ENCODE peak calls at places on chromosomes 2 and 18, in seven cellular contexts. L is Calu3, Q is heart left ventricle, C is fibroblast of villous mesenchyme, R is astrocyte of the spinal cord, I is kidney epithelial cell, Y is PC-9. U is an unnamed sample.
A peak's percentile ranks its signal among the peaks of the same experiment; 100 is the strongest.

GRCh38 chr2:178514664-178515063 is 34.4 kb downstream of the PLEKHA3 start:
- DNase-seq in L (no peak), Q (no peak), C (no peak), R (peak; percentile 78), I (peak; percentile 73), Y (peak; percentile 62), U (peak; percentile 31)

GRCh38 chr2:158025263-158025996 is 76.2 kb upstream of the UPP2 start:
- DNase-seq in L (no peak), Q (no peak), C (peak; percentile 79), R (peak; percentile 75), I (no peak), Y (no peak), U (peak; percentile 44)

GRCh38 chr2:121721926-121722325 is 14.7 kb downstream of the NIFK start:
- DNase-seq in L (no peak), Q (no peak), C (peak; percentile 84), R (peak; percentile 52), I (no peak), Y (peak; percentile 64), U (peak; percentile 91)

GRCh38 chr18:23890589-23890988 is 124.0 kb upstream of the TTC39C start:
- DNase-seq in L (no peak), Q (no peak), C (no peak), R (peak; percentile 59), I (no peak), Y (peak; percentile 36), U (peak; percentile 68)

GRCh38 chr2:71790261-71791038 is 337.1 kb downstream of the DYSF start:
- DNase-seq in L (no peak), Q (no peak), C (no peak), R (no peak), I (no peak), Y (no peak), U (no peak)

GRCh38 chr18:58541137-58541788 is 87.6 kb downstream of the ALPK2 start:
- DNase-seq in L (peak; percentile 49), Q (no peak), C (no peak), R (no peak), I (no peak), Y (no peak), U (no peak)

GRCh38 chr2:36059684-36060083 is 295.9 kb upstream of the CRIM1 start:
- DNase-seq in L (no peak), Q (no peak), C (no peak), R (no peak), I (no peak), Y (no peak), U (no peak)

GRCh38 chr2:189657867-189658266 is 3.4 kb upstream of the ASNSD1 start:
- DNase-seq in L (no peak), Q (peak; percentile 35), C (peak; percentile 96), R (peak; percentile 33), I (no peak), Y (no peak), U (peak; percentile 98)

GRCh38 chr2:133607679-133608078 is 39.4 kb upstream of the NCKAP5 start:
- DNase-seq in L (no peak), Q (no peak), C (no peak), R (peak; percentile 50), I (peak; percentile 59), Y (no peak), U (peak; percentile 73)

GRCh38 chr2:124048102-124048501 is 23.0 kb downstream of the CNTNAP5 start:
- DNase-seq in L (no peak), Q (no peak), C (no peak), R (no peak), I (no peak), Y (no peak), U (no peak)

GRCh38 chr2:186862869-186863709 is 14.1 kb upstream of the ZSWIM2 start:
- DNase-seq in L (no peak), Q (no peak), C (peak; percentile 52), R (peak; percentile 41), I (no peak), Y (no peak), U (peak; percentile 70)
- TF ChIP-seq CTCF in L (peak; percentile 71), Q (peak; percentile 84), C (peak; percentile 60), R (peak; percentile 57), I (peak; percentile 60), Y (peak; percentile 74), U (peak; percentile 71)

GRCh38 chr2:238754259-238754658 is 93.6 kb upstream of the TWIST2 start:
- DNase-seq in L (no peak), Q (no peak), C (no peak), R (no peak), I (no peak), Y (no peak), U (no peak)
- TF ChIP-seq CTCF in L (no peak), Q (no peak), C (peak; percentile 30), R (peak; percentile 15), I (peak; percentile 10), Y (peak; percentile 54), U (peak; percentile 30)

DNA sequence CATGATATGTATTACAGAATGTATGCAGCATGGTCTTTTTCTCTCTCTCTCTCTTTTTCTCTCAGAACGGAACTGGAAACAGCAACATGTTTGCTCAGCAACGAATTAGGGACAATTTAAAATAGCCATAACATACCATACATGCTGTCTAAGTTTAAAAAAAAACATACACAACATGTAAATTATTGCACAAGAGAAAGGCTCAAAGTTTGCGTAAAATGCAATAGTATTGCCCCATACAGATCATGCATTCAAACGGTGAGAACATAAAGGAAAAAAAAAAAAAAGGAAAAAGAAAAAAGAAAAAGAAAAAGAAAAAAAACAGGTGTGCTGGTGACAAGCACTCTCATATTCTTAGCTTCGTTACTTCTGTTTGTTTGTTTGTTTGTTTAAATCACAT is 93.6 kb downstream of the BCL11A start:
- DNase-seq in L (no peak), Q (no peak), C (peak; percentile 14), R (no peak), I (no peak), Y (no peak), U (no peak)
- TF ChIP-seq CTCF in L (no peak), Q (no peak), C (no peak), R (no peak), I (no peak), Y (no peak), U (no peak)

DNA sequence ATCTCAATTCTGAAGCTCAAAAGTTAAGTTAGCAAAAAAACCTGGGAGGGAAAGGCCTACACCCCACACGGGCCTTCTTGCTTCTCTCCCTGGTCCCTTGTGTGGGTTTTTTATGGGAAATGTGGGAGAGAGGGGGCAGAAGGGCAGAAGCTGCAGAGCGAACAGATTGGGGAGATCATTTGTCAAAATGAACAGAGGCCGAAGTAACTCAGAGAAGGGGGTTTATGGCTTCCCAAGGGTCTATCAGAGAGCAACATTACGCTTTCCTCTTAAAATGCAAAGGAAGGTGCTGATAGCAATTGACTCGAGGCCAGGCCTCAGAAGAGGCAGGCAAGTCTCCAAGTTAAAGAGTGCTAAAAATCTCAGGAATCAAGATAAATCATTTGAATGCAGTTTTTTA is 101.4 kb downstream of the SGPP2 start:
- DNase-seq in L (no peak), Q (no peak), C (no peak), R (no peak), I (no peak), Y (no peak), U (no peak)
- TF ChIP-seq CTCF in L (no peak), Q (no peak), C (no peak), R (no peak), I (no peak), Y (no peak), U (no peak)

DNA sequence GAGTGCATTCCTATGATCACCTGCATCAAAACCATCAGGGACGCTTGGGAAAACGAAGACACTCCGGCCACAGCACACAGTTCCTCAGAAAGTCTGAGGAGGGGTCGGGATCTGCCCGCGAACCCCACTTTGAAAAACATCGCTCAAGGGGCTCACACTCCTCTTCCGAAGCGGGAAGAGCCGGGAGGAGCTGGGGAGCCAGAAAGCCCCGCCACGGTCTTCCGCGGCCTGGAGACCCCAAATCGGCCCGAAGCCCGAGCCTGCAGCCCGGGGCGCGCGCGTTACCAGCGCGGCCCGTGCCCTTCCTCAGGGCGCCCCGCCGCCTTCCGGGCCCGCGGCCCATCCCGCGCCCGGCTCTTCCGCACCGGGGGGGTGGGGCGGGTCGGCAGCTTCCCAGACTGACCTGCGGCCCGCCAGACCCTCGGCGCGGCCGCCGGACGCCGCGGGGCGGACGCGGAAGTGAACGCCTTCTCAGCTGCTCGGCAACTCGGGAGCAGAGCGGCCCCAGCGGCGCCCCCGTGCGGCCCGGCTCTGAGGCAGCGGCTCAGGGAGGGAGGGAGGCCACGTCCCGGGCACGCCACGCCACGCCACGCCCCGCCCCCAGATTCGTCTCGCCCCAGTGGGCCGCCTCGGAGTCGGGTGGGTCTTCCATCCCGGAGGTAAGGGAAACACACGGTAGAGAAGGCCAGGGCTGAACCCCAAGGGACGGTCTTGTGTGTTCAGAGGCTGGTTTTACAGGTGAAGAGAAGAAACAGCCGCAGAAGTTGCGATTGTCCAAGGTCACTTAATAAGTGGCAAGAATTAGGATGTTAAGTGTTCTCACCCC is at the start of gene KCTD18:
- DNase-seq in L (peak; percentile 94), Q (peak; percentile 95), C (peak; percentile 87), R (peak; percentile 88), I (peak; percentile 50), Y (peak; percentile 68), U (peak; percentile 77)
- TF ChIP-seq CTCF in L (peak; percentile 69), Q (peak; percentile 90), C (peak; percentile 81), R (peak; percentile 76), I (peak; percentile 39), Y (peak; percentile 72), U (peak; percentile 71)

U was measured in fibroblast of the aortic adventitia.